ENCODE peak calls at places on chromosomes 11 and 22, in eight cellular contexts. Q, E, B, P, L, U, S and W are unnamed samples.

GRCh38 chr11:44312876-44313275 is 2.9 kb upstream of the ALX4 start:
- DNase-seq in E (no peak), P (no peak), L (no peak), S (no peak), U (no peak), B (no peak), Q (no peak), W (no peak)

GRCh38 chr11:66068923-66069714 is 953 bp upstream of the PACS1 start:
- DNase-seq in L (peak; percentile 31), P (peak; percentile 70), U (peak; percentile 89), S (peak; percentile 62), B (peak; percentile 85), E (peak; percentile 70), Q (no peak), W (no peak)

GRCh38 chr11:47154738-47155570 is 21.7 kb downstream of the ARFGAP2 start:
- DNase-seq in U (no peak), Q (peak; percentile 67), L (no peak), E (no peak), B (no peak), P (no peak), S (no peak), W (no peak)

GRCh38 chr22:19818264-19819208 is 36.1 kb downstream of the GNB1L start:
- DNase-seq in L (no peak), S (no peak), B (no peak), U (peak; percentile 79), Q (peak; percentile 2), P (no peak), E (no peak), W (no peak)

GRCh38 chr11:1692708-1693326 is 4.2 kb upstream of the KRTAP5-6 start:
- DNase-seq in S (no peak), E (no peak), U (no peak), P (no peak), B (no peak), L (no peak), Q (no peak), W (no peak)

GRCh38 chr11:93034031-93034430 is 64.6 kb downstream of the MTNR1B start:
- DNase-seq in P (peak; percentile 49), U (no peak), L (no peak), Q (no peak), S (no peak), E (peak; percentile 28), B (no peak), W (peak; percentile 91)

GRCh38 chr11:68146010-68146540 is 24.9 kb upstream of the CHKA start:
- DNase-seq in P (no peak), U (peak; percentile 95), L (peak; percentile 77), E (no peak), B (no peak), S (peak; percentile 85), Q (no peak), W (no peak)

GRCh38 chr11:44628730-44629361 is 63.4 kb downstream of the CD82 start:
- DNase-seq in P (no peak), L (no peak), Q (peak; percentile 0), E (no peak), S (no peak), B (no peak), U (peak; percentile 50), W (no peak)

GRCh38 chr22:23383491-23384450 is 196.3 kb downstream of the IGLL1 start:
- DNase-seq in L (no peak), Q (no peak), B (peak; percentile 13), U (peak; percentile 83), P (peak; percentile 33), S (no peak), E (no peak), W (no peak)

GRCh38 chr11:33891714-33892327 is at the start of gene LMO2:
- DNase-seq in S (no peak), B (no peak), U (peak; percentile 69), L (no peak), P (no peak), E (no peak), Q (no peak), W (no peak)

GRCh38 chr11:46948378-46949131 is 12.0 kb downstream of the CSTPP1 start:
- DNase-seq in Q (no peak), B (peak; percentile 89), E (peak; percentile 74), P (peak; percentile 60), U (no peak), L (peak; percentile 81), S (no peak), W (peak; percentile 52)

GRCh38 chr11:39220069-39220468 is 2239.4 kb downstream of the LRRC4C start:
- DNase-seq in Q (no peak), U (no peak), S (no peak), E (no peak), P (no peak), B (no peak), L (no peak), W (no peak)
- H3K4me3 ChIP-seq in Q (no peak overlapping the region), U (no peak overlapping the region), S (no peak overlapping the region), E (no peak overlapping the region), P (no peak overlapping the region), B (no peak overlapping the region), L (no peak overlapping the region), W (no peak overlapping the region)

DNA sequence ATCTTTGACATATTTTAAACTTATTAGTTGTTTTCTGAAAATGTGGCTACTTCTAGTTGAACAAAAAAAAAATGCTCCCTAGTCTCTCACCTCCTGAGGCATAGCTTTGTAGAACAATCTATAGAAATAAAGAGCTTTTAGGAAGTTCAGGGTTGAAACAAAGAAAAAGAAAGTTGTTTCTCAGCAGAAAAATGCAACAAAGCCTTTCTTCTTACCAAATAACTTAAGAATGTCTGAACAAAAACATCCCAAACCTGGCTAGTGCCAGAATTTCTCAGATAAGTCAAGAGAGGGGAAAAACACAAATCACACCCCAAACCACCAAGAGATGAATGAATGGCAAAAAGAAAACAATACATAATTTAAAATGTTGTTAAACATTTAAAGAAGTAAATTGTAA is 114.1 kb downstream of the MAML2 start:
- DNase-seq in L (no peak), B (no peak), Q (no peak), P (peak; percentile 77), U (no peak), S (no peak), E (peak; percentile 85), W (peak; percentile 60)
- H3K4me3 ChIP-seq in L (no peak overlapping the region), B (peak overlapping the region; percentile 13), Q (no peak overlapping the region), P (no peak overlapping the region), U (no peak overlapping the region), S (no peak overlapping the region), E (no peak overlapping the region), W (no peak overlapping the region)

DNA sequence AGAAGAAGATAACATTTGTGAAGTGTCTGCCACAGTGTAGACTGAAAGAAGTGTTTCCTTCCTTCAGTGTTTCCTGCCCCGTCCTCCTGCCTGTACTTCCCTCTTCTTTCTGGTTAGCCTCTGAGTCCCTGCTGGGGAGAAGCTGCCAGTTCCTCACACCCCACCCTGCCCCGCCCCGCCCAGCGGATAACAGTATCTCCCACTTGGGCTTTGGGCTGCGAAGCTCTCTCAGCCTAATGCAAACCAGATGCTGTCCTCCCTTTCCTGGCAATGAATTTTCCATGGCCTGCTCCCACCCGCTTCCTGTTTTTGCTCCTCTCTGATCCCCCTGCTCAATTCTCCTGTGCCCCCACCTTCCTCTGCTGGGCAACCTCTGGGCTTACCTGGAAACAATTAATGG is 5.2 kb upstream of the RAB3IL1 start:
- DNase-seq in Q (no peak), L (no peak), U (peak; percentile 97), S (peak; percentile 89), E (peak; percentile 94), P (peak; percentile 94), B (peak; percentile 85), W (no peak)
- H3K4me3 ChIP-seq in Q (no peak overlapping the region), L (no peak overlapping the region), U (no peak overlapping the region), S (no peak overlapping the region), E (no peak overlapping the region), P (no peak overlapping the region), B (no peak overlapping the region), W (no peak overlapping the region)

GRCh38 chr11:78139422-78140391 is at the start of gene ALG8:
- DNase-seq in E (peak; percentile 97), P (peak; percentile 97), S (peak; percentile 96), L (peak; percentile 99), Q (peak; percentile 98), B (peak; percentile 100), U (peak; percentile 99), W (peak; percentile 89)

GRCh38 chr11:78138694-78139421 is 568 bp downstream of the ALG8 start:
- DNase-seq in Q (peak; percentile 64), U (peak; percentile 67), L (peak; percentile 54), E (no peak), B (peak; percentile 67), S (no peak), P (peak; percentile 28), W (no peak)

GRCh38 chr11:78138281-78138680 is 1.1 kb downstream of the ALG8 start:
- DNase-seq in E (no peak), L (peak; percentile 54), P (no peak), B (peak; percentile 20), S (no peak), Q (no peak), U (no peak), W (no peak)

GRCh38 chr11:78145511-78146030 is 6.1 kb upstream of the ALG8 start:
- DNase-seq in E (no peak), S (no peak), P (no peak), L (no peak), Q (no peak), U (peak; percentile 32), B (no peak), W (no peak)

GRCh38 chr11:78140392-78141077 is 1.1 kb upstream of the ALG8 start:
- DNase-seq in E (no peak), S (no peak), Q (peak; percentile 19), P (peak; percentile 6), U (peak; percentile 57), B (peak; percentile 28), L (no peak), W (no peak)
- H3K4me3 ChIP-seq in E (peak overlapping the region; percentile 83), S (peak overlapping the region; percentile 38), Q (peak overlapping the region; percentile 66), P (peak overlapping the region; percentile 76), U (no peak overlapping the region), B (peak overlapping the region; percentile 92), L (no peak overlapping the region), W (peak overlapping the region; percentile 96)

GRCh38 chr11:108853151-108853550 is 188.3 kb downstream of the DDX10 start:
- DNase-seq in B (no peak), U (no peak), Q (no peak), E (no peak), P (no peak), S (no peak), L (no peak), W (no peak)
- H3K4me3 ChIP-seq in B (no peak overlapping the region), U (no peak overlapping the region), Q (no peak overlapping the region), E (no peak overlapping the region), P (no peak overlapping the region), S (no peak overlapping the region), L (no peak overlapping the region), W (no peak overlapping the region)

GRCh38 chr11:108790501-108791299 is 125.8 kb downstream of the DDX10 start:
- DNase-seq in S (no peak), Q (no peak), U (no peak), E (no peak), B (no peak), L (no peak), P (no peak), W (no peak)

GRCh38 chr11:108781921-108782320 is 117.1 kb downstream of the DDX10 start:
- DNase-seq in E (no peak), P (no peak), Q (no peak), B (no peak), S (no peak), L (no peak), U (no peak), W (no peak)

GRCh38 chr11:108786281-108786990 is 121.6 kb downstream of the DDX10 start:
- DNase-seq in B (no peak), P (peak; percentile 21), Q (no peak), E (no peak), S (no peak), U (no peak), L (peak; percentile 36), W (no peak)

GRCh38 chr11:108788565-108789199 is 123.8 kb downstream of the DDX10 start:
- DNase-seq in L (peak; percentile 63), S (peak; percentile 6), Q (no peak), B (peak; percentile 57), E (peak; percentile 59), P (peak; percentile 65), U (no peak), W (peak; percentile 19)

GRCh38 chr11:108787105-108787504 is 122.2 kb downstream of the DDX10 start:
- DNase-seq in Q (no peak), S (no peak), L (peak; percentile 44), U (no peak), B (no peak), P (no peak), E (no peak), W (no peak)
- H3K4me3 ChIP-seq in Q (no peak overlapping the region), S (no peak overlapping the region), L (no peak overlapping the region), U (no peak overlapping the region), B (no peak overlapping the region), P (no peak overlapping the region), E (no peak overlapping the region), W (no peak overlapping the region)